ENCODE peak calls at places on chromosome 5, in seven cellular contexts. I, J, Z, O, T, E and W are unnamed samples.

GRCh38 chr5:52771343-52772039 is 16.2 kb upstream of the ITGA1 start:
- DNase-seq in I (no peak), J (no peak), Z (no peak), O (no peak), T (no peak), E (no peak), W (no peak)

GRCh38 chr5:6727231-6727630 is 14.0 kb downstream of the TENT4A start:
- DNase-seq in I (no peak), J (no peak), Z (no peak), O (no peak), T (no peak), E (no peak), W (no peak)

GRCh38 chr5:170757182-170757601 is 26.3 kb upstream of the GABRP start:
- DNase-seq in I (no peak), J (no peak), Z (no peak), O (no peak), T (no peak), E (peak), W (no peak)

GRCh38 chr5:35319231-35320002 is 89.1 kb upstream of the PRLR start:
- DNase-seq in I (no peak), J (no peak), Z (peak), O (no peak), T (no peak), E (peak), W (peak)

GRCh38 chr5:172910828-172911627 is 48.2 kb upstream of the RPL26L1 start:
- DNase-seq in I (no peak), J (peak), Z (peak), O (no peak), T (peak), E (peak), W (no peak)

GRCh38 chr5:75239681-75240080 is 3.0 kb upstream of the ANKRD31 start:
- DNase-seq in I (no peak), J (no peak), Z (no peak), O (no peak), T (no peak), E (no peak), W (peak)

GRCh38 chr5:77224672-77225355 is 14.3 kb downstream of the PDE8B start:
- DNase-seq in I (no peak), J (peak), Z (peak), O (no peak), T (no peak), E (no peak), W (no peak)

GRCh38 chr5:94901071-94901979 is 282.9 kb downstream of the SLF1 start:
- DNase-seq in I (no peak), J (peak), Z (peak), O (no peak), T (no peak), E (no peak), W (peak)

GRCh38 chr5:79070002-79070567 is 518 bp downstream of the BHMT2 start:
- DNase-seq in I (no peak), J (no peak), Z (peak), O (no peak), T (no peak), E (no peak), W (no peak)

GRCh38 chr5:173625686-173626500 is 9.4 kb upstream of the BOD1 start:
- DNase-seq in I (no peak), J (no peak), Z (no peak), O (no peak), T (no peak), E (no peak), W (no peak)

GRCh38 chr5:2896371-2897275 is 145.1 kb upstream of the IRX2 start:
- DNase-seq in I (no peak), J (no peak), Z (no peak), O (no peak), T (no peak), E (no peak), W (no peak)

GRCh38 chr5:61802456-61802855 is 470.4 kb downstream of the ZSWIM6 start:
- DNase-seq in I (no peak), J (no peak), Z (no peak), O (no peak), T (no peak), E (no peak), W (no peak)

GRCh38 chr5:18984559-18985080 is 1003.4 kb downstream of the CDH18 start:
- DNase-seq in I (no peak), J (no peak), Z (no peak), O (no peak), T (no peak), E (no peak), W (peak)

GRCh38 chr5:77709340-77709739 is 66.8 kb downstream of the TBCA start:
- DNase-seq in I (no peak), J (no peak), Z (no peak), O (no peak), T (no peak), E (no peak), W (no peak)

GRCh38 chr5:113487411-113487778 is 858 bp downstream of the MCC start:
- DNase-seq in I (no peak), J (no peak), Z (peak), O (no peak), T (no peak), E (no peak), W (peak)

GRCh38 chr5:58133631-58134296 is 326.1 kb downstream of the PLK2 start:
- DNase-seq in I (no peak), J (no peak), Z (peak), O (no peak), T (peak), E (no peak), W (peak)

GRCh38 chr5:52964138-52964537 is 25.0 kb upstream of the ITGA2 start:
- DNase-seq in I (no peak), J (no peak), Z (no peak), O (no peak), T (no peak), E (no peak), W (no peak)

GRCh38 chr5:10331341-10331796 is 22.1 kb upstream of the MARCHF6 start:
- DNase-seq in I (no peak), J (no peak), Z (peak), O (no peak), T (peak), E (peak), W (no peak)

GRCh38 chr5:154190652-154191304 is at the start of gene GALNT10:
- DNase-seq in I (peak), J (no peak), Z (peak), O (peak), T (no peak), E (peak), W (peak)

GRCh38 chr5:2750026-2750757 is 1.3 kb downstream of the IRX2 start:
- DNase-seq in I (no peak), J (no peak), Z (no peak), O (no peak), T (no peak), E (no peak), W (peak)

GRCh38 chr5:74122979-74123575 is 497.1 kb downstream of the ARHGEF28 start:
- DNase-seq in I (no peak), J (no peak), Z (no peak), O (no peak), T (no peak), E (no peak), W (no peak)

GRCh38 chr5:79436821-79437220 is 77.1 kb downstream of the HOMER1 start:
- DNase-seq in I (no peak), J (no peak), Z (peak), O (no peak), T (no peak), E (no peak), W (peak)

GRCh38 chr5:107557051-107557658 is 113.6 kb downstream of the EFNA5 start:
- DNase-seq in I (no peak), J (no peak), Z (no peak), O (no peak), T (no peak), E (peak), W (peak)

GRCh38 chr5:132444061-132444460 is 46.5 kb downstream of the IRF1 start:
- DNase-seq in I (no peak), J (no peak), Z (no peak), O (no peak), T (no peak), E (no peak), W (no peak)

GRCh38 chr5:181271081-181271480 is 10.1 kb upstream of the TRIM52 start:
- DNase-seq in I (no peak), J (no peak), Z (no peak), O (no peak), T (no peak), E (no peak), W (no peak)

GRCh38 chr5:179559280-179560252 is 9.2 kb downstream of the RUFY1 start:
- DNase-seq in I (peak), J (peak), Z (peak), O (peak), T (peak), E (peak), W (peak)

GRCh38 chr5:90557391-90557790 is 1.2 kb upstream of the ADGRV1 start:
- DNase-seq in I (no peak), J (no peak), Z (no peak), O (no peak), T (no peak), E (no peak), W (no peak)

GRCh38 chr5:157271740-157272271 is 5.9 kb downstream of the CYFIP2 start:
- DNase-seq in I (peak), J (no peak), Z (no peak), O (peak), T (no peak), E (peak), W (no peak)

GRCh38 chr5:142425286-142426065 is 100.7 kb upstream of the SPRY4 start:
- DNase-seq in I (no peak), J (no peak), Z (peak), O (no peak), T (no peak), E (no peak), W (no peak)

GRCh38 chr5:79056847-79057246 is 12.6 kb downstream of the DMGDH start:
- DNase-seq in I (no peak), J (no peak), Z (no peak), O (no peak), T (no peak), E (no peak), W (no peak)

GRCh38 chr5:93578179-93578812 is 2.7 kb downstream of the NR2F1-AS1 start:
- DNase-seq in I (no peak), J (no peak), Z (peak), O (no peak), T (no peak), E (no peak), W (no peak)

GRCh38 chr5:114726126-114726525 is 364.3 kb downstream of the KCNN2 start:
- DNase-seq in I (no peak), J (no peak), Z (no peak), O (no peak), T (no peak), E (no peak), W (no peak)

GRCh38 chr5:79561525-79561893 is 47.6 kb upstream of the HOMER1 start:
- DNase-seq in I (no peak), J (no peak), Z (no peak), O (no peak), T (no peak), E (no peak), W (no peak)

GRCh38 chr5:68285857-68286611 is 70.5 kb downstream of the PIK3R1 start:
- DNase-seq in I (no peak), J (no peak), Z (peak), O (no peak), T (no peak), E (no peak), W (peak)

GRCh38 chr5:3827624-3828023 is 232.0 kb downstream of the IRX1 start:
- DNase-seq in I (no peak), J (no peak), Z (no peak), O (no peak), T (no peak), E (no peak), W (no peak)